ENCODE peak calls at places on chromosomes 16 and 17, in five cellular contexts. P, R, N, W and S are unnamed samples.

GRCh38 chr16:60274431-60275017 is 1540.4 kb upstream of the GOT2 start:
- DNase-seq in P (no peak), R (no peak), N (no peak), W (no peak), S (no peak)

GRCh38 chr17:41835800-41836549 is at the start of gene NT5C3B:
- DNase-seq in P (peak), R (no peak), N (no peak), W (peak), S (peak)

GRCh38 chr16:84331998-84332780 is 36.1 kb upstream of the ATP2C2 start:
- DNase-seq in P (no peak), R (no peak), N (no peak), W (no peak), S (no peak)

GRCh38 chr16:72255785-72256184 is 83.8 kb upstream of the PMFBP1 start:
- DNase-seq in P (no peak), R (no peak), N (no peak), W (no peak), S (no peak)

GRCh38 chr16:53888222-53888621 is 184.3 kb downstream of the FTO start:
- DNase-seq in P (no peak), R (no peak), N (no peak), W (no peak), S (no peak)

GRCh38 chr16:50247123-50247905 is 19.0 kb upstream of the ADCY7 start:
- DNase-seq in P (no peak), R (no peak), N (no peak), W (no peak), S (no peak)

GRCh38 chr16:10343124-10343760 is 42.6 kb upstream of the ATF7IP2 start:
- DNase-seq in P (no peak), R (no peak), N (no peak), W (no peak), S (no peak)

GRCh38 chr17:76188213-76189060 is 47.4 kb upstream of the FOXJ1 start:
- DNase-seq in P (no peak), R (no peak), N (no peak), W (no peak), S (no peak)

GRCh38 chr16:749010-749409 is 8.2 kb upstream of the CIAO3 start:
- DNase-seq in P (no peak), R (no peak), N (no peak), W (no peak), S (no peak)

GRCh38 chr17:36980281-36980761 is 31.6 kb downstream of the AATF start:
- DNase-seq in P (no peak), R (no peak), N (no peak), W (no peak), S (no peak)

GRCh38 chr17:50584749-50585148 is 24.2 kb downstream of the CACNA1G start:
- DNase-seq in P (no peak), R (no peak), N (no peak), W (no peak), S (no peak)